ENCODE peak calls at places on chromosome 22, in six cellular contexts. D, U, X, J, I and N are unnamed samples.

GRCh38 chr22:45529097-45529496 is 26.4 kb downstream of the FBLN1 start:
- DNase-seq in D (no peak), U (no peak), X (no peak), J (no peak), I (no peak), N (no peak)

GRCh38 chr22:30286813-30287625 is 2.3 kb downstream of the CASTOR1 start:
- DNase-seq in U (peak; percentile 65), D (peak; percentile 97), X (peak; percentile 61), J (peak; percentile 82), I (peak; percentile 96), N (peak; percentile 64)

GRCh38 chr22:41847300-41847699 is 14.4 kb downstream of the SREBF2 start:
- DNase-seq in D (no peak), U (no peak), J (no peak), I (no peak), X (no peak), N (no peak)

GRCh38 chr22:48366591-48366990 is 1461.1 kb downstream of the BRD1 start:
- DNase-seq in I (no peak), D (no peak), X (no peak), J (no peak), U (no peak), N (no peak)

GRCh38 chr22:20021196-20022181 is 579 bp downstream of the TANGO2 start:
- DNase-seq in X (peak; percentile 72), J (peak; percentile 91), D (peak; percentile 86), U (peak; percentile 79), I (no peak), N (peak; percentile 17)

GRCh38 chr22:23828800-23829680 is 9.8 kb downstream of the DERL3 start:
- DNase-seq in D (no peak), U (no peak), J (peak; percentile 89), X (no peak), I (peak; percentile 52), N (no peak)

GRCh38 chr22:38132136-38132535 is 21.7 kb upstream of the BAIAP2L2 start:
- DNase-seq in J (no peak), U (no peak), I (peak; percentile 65), X (no peak), D (no peak), N (no peak)

GRCh38 chr22:40403141-40403540 is 32.7 kb downstream of the SGSM3 start:
- DNase-seq in X (no peak), D (no peak), J (no peak), U (no peak), I (no peak), N (no peak)

GRCh38 chr22:30208631-30209603 is 37.6 kb downstream of the LIF start:
- DNase-seq in D (peak; percentile 83), X (peak; percentile 49), J (peak; percentile 74), I (no peak), U (peak; percentile 64), N (peak; percentile 96)

GRCh38 chr22:45884201-45885067 is 92.5 kb downstream of the WNT7B start:
- DNase-seq in U (peak; percentile 17), X (no peak), J (peak; percentile 49), I (peak; percentile 47), D (peak; percentile 66), N (peak; percentile 16)

GRCh38 chr22:20748820-20749428 is 25.0 kb upstream of the SERPIND1 start:
- DNase-seq in J (no peak), I (no peak), X (no peak), D (peak; percentile 45), U (no peak), N (peak; percentile 53)

GRCh38 chr22:43377486-43377995 is 34.3 kb upstream of the MPPED1 start:
- DNase-seq in J (no peak), D (no peak), I (no peak), X (no peak), U (peak; percentile 19), N (no peak)

GRCh38 chr22:30887861-30888260 is 80.7 kb downstream of the MORC2 start:
- DNase-seq in I (no peak), U (no peak), D (no peak), X (peak; percentile 1), J (no peak), N (no peak)

GRCh38 chr22:46091277-46091977 is 58.9 kb upstream of the PPARA start:
- DNase-seq in D (peak; percentile 53), J (peak; percentile 38), U (no peak), I (peak; percentile 39), X (no peak), N (no peak)

GRCh38 chr22:45212306-45212709 is 28.4 kb downstream of the KIAA0930 start:
- DNase-seq in X (no peak), I (peak; percentile 79), U (peak; percentile 48), D (peak; percentile 89), J (peak; percentile 90), N (peak; percentile 53)

GRCh38 chr22:20943104-20943933 is 23.7 kb upstream of the AIFM3 start:
- DNase-seq in U (no peak), J (no peak), D (no peak), I (no peak), X (no peak), N (no peak)

GRCh38 chr22:30204742-30205111 is 41.8 kb downstream of the LIF start:
- DNase-seq in X (no peak), J (peak; percentile 70), D (no peak), I (no peak), U (no peak), N (no peak)

GRCh38 chr22:17807571-17808410 is 33.5 kb upstream of the BID start:
- DNase-seq in X (no peak), I (no peak), U (no peak), D (peak; percentile 72), J (peak; percentile 83), N (peak; percentile 43)

GRCh38 chr22:29054251-29054767 is 7.3 kb downstream of the C22orf31 start:
- DNase-seq in D (no peak), I (no peak), J (no peak), X (no peak), U (no peak), N (no peak)

GRCh38 chr22:32848226-32848625 is 46.7 kb downstream of the TIMP3 start:
- DNase-seq in D (no peak), I (no peak), J (no peak), X (no peak), U (no peak), N (no peak)

GRCh38 chr22:32850591-32851517 is 49.3 kb downstream of the TIMP3 start:
- DNase-seq in X (no peak), J (peak; percentile 89), I (no peak), U (peak; percentile 36), D (no peak), N (no peak)

GRCh38 chr22:32847067-32847491 is 45.6 kb downstream of the TIMP3 start:
- DNase-seq in X (no peak), U (no peak), D (no peak), J (no peak), I (no peak), N (peak; percentile 33)

GRCh38 chr22:32850157-32850556 is 48.7 kb downstream of the TIMP3 start:
- DNase-seq in X (no peak), J (no peak), U (no peak), D (no peak), I (no peak), N (no peak)

DNA sequence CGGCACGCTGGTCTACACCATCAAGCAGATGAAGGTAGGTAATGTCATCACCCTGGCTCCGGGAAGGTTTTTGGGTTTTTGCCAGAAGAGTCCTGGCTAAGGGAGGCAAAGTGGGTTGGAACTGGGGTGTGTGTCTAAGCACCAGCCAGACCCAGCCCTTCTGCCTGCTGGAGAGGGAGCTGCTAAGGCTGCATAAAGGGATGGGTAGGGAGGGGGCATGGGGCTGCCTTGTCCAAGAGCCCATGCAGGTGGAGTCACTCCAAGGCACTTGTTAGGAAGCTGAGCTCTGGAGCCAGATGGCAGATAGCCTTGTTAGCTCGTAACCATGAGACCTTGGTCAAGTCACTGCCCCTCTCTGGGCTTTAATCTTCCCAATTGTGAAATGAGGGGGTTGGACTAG is 48.0 kb downstream of the TIMP3 start:
- DNase-seq in D (no peak), U (no peak), J (no peak), I (no peak), X (no peak), N (no peak)
- H3K27ac ChIP-seq in D (no peak overlapping the region), U (no peak overlapping the region), J (no peak overlapping the region), I (no peak overlapping the region), X (no peak overlapping the region), N (no peak overlapping the region)

GRCh38 chr22:39341179-39341578 is 8.6 kb upstream of the SYNGR1 start:
- DNase-seq in U (no peak), D (no peak), I (no peak), J (no peak), X (no peak), N (no peak)
- H3K9me3 ChIP-seq in U (no peaks in the 10 kb centered on the region), D (no peaks in the 10 kb centered on the region), I (no peaks in the 10 kb centered on the region), J (no peaks in the 10 kb centered on the region), X (no peaks in the 10 kb centered on the region), N (no peaks in the 10 kb centered on the region)

GRCh38 chr22:35307892-35308291 is 8.2 kb downstream of the TOM1 start:
- DNase-seq in U (no peak), I (peak; percentile 36), X (no peak), D (no peak), J (no peak), N (no peak)

GRCh38 chr22:35310556-35311550 is 11.2 kb downstream of the TOM1 start:
- DNase-seq in J (no peak), X (no peak), I (peak; percentile 68), U (no peak), D (no peak), N (no peak)

GRCh38 chr22:35306350-35306967 is 6.8 kb downstream of the TOM1 start:
- DNase-seq in J (no peak), I (no peak), U (no peak), D (no peak), X (no peak), N (no peak)

GRCh38 chr22:35307372-35307771 is 7.7 kb downstream of the TOM1 start:
- DNase-seq in I (peak; percentile 43), J (no peak), X (no peak), U (no peak), D (no peak), N (no peak)

GRCh38 chr22:35308480-35308945 is 8.8 kb downstream of the TOM1 start:
- DNase-seq in X (no peak), D (no peak), J (no peak), U (no peak), I (no peak), N (no peak)
- H3K4me1 ChIP-seq in X (peaks cover 18% of the 10 kb centered on the region), D (peaks cover 79% of the 10 kb centered on the region), J (peaks cover 84% of the 10 kb centered on the region), U (peaks cover 39% of the 10 kb centered on the region), I (peaks cover 32% of the 10 kb centered on the region), N (peaks cover 34% of the 10 kb centered on the region)

GRCh38 chr22:49958462-49958921 is 2.1 kb upstream of the PIM3 start:
- DNase-seq in J (peak; percentile 44), X (peak; percentile 24), I (peak; percentile 76), U (no peak), D (peak; percentile 70), N (no peak)

GRCh38 chr22:49960159-49960966 is at the start of gene PIM3:
- DNase-seq in X (peak; percentile 93), D (peak; percentile 97), U (peak; percentile 97), I (peak; percentile 97), J (peak; percentile 97), N (peak; percentile 97)

GRCh38 chr22:49960967-49961600 is 512 bp downstream of the PIM3 start:
- DNase-seq in D (peak; percentile 89), X (peak; percentile 49), J (peak; percentile 76), U (peak; percentile 64), I (peak; percentile 93), N (peak; percentile 57)

GRCh38 chr22:49958961-49959781 is 1.4 kb upstream of the PIM3 start:
- DNase-seq in J (no peak), X (peak; percentile 53), D (peak; percentile 81), U (peak; percentile 28), I (peak; percentile 82), N (no peak)

DNA sequence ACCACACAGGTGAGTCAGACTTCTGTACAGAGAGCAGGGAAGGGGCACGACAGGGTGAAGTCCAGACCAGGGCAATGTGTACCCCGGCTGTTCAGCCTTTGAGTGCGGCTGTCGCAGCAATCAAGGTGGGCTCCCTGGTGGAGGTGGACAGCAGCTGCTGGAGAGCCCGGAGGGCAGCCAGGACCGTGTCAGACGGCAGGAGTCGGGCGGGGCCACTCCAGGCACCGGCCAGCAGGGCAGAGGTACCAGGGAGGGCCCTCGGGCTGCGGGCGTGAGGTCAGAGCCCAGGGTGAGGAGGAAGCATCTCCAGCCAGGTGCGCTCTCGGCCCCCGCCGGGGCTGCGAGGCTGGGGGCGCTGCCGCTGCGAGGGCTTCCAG is 802 bp upstream of the PIM3 start:
- DNase-seq in X (peak; percentile 55), U (peak; percentile 72), D (no peak), J (peak; percentile 84), I (no peak), N (no peak)
- H3K27ac ChIP-seq in X (peak overlapping the region; percentile 88), U (peak overlapping the region; percentile 96), D (peak overlapping the region; percentile 95), J (peak overlapping the region; percentile 97), I (peak overlapping the region; percentile 95), N (peak overlapping the region; percentile 99)